ENCODE peak calls at places on chromosomes 13 and 19, in eight cellular contexts. T, L, H, O, S, K, J and U are unnamed samples.

GRCh38 chr19:47093254-47093653 is 20.3 kb downstream of the ZC3H4 start:
- DNase-seq in T (no peak), L (no peak), H (no peak), O (no peak), S (no peak), K (no peak), J (no peak), U (no peak)

GRCh38 chr13:46893820-46894533 is 2.9 kb downstream of the HTR2A start:
- DNase-seq in T (peak; percentile 49), L (no peak), H (peak; percentile 42), O (peak; percentile 19), S (peak; percentile 50), K (peak; percentile 75), J (peak; percentile 94), U (no peak)

GRCh38 chr13:53782400-53783030 is 753.9 kb downstream of the OLFM4 start:
- DNase-seq in T (peak; percentile 18), L (no peak), H (peak; percentile 6), O (peak; percentile 35), S (peak; percentile 46), K (peak; percentile 53), J (peak; percentile 47), U (no peak)

GRCh38 chr19:54949412-54949811 is 2.1 kb upstream of the NLRP7 start:
- DNase-seq in T (no peak), L (no peak), H (no peak), O (no peak), S (no peak), K (no peak), J (no peak), U (no peak)

GRCh38 chr19:51771369-51771768 is 10.4 kb downstream of the FPR2 start:
- DNase-seq in T (no peak), L (no peak), H (no peak), O (no peak), S (no peak), K (no peak), J (no peak), U (no peak)

GRCh38 chr13:42495256-42495655 is 78.7 kb upstream of the TNFSF11 start:
- DNase-seq in T (no peak), L (no peak), H (no peak), O (no peak), S (no peak), K (no peak), J (no peak), U (no peak)

GRCh38 chr19:658916-659839 is 3.8 kb downstream of the RNF126 start:
- DNase-seq in T (no peak), L (no peak), H (no peak), O (no peak), S (peak; percentile 79), K (peak; percentile 37), J (no peak), U (no peak)

GRCh38 chr19:6252066-6252465 is 27.7 kb downstream of the MLLT1 start:
- DNase-seq in T (no peak), L (no peak), H (no peak), O (no peak), S (no peak), K (no peak), J (no peak), U (no peak)

GRCh38 chr19:38875656-38876345 is 2.3 kb downstream of the RINL start:
- DNase-seq in T (no peak), L (no peak), H (no peak), O (no peak), S (no peak), K (no peak), J (no peak), U (no peak)

GRCh38 chr19:38837656-38838121 is 6.1 kb upstream of the ECH1 start:
- DNase-seq in T (no peak), L (no peak), H (no peak), O (peak; percentile 80), S (peak; percentile 82), K (peak; percentile 46), J (no peak), U (no peak)

GRCh38 chr19:16591803-16592556 is 19.8 kb upstream of the SLC35E1 start:
- DNase-seq in T (peak; percentile 61), L (no peak), H (no peak), O (no peak), S (no peak), K (no peak), J (no peak), U (no peak)

GRCh38 chr13:32385369-32385768 is 42.6 kb downstream of the N4BP2L1 start:
- DNase-seq in T (no peak), L (no peak), H (no peak), O (no peak), S (no peak), K (no peak), J (no peak), U (no peak)

GRCh38 chr13:22927008-22927393 is 253.8 kb upstream of the SGCG start:
- DNase-seq in T (no peak), L (no peak), H (no peak), O (no peak), S (no peak), K (no peak), J (no peak), U (no peak)

GRCh38 chr13:60418954-60419353 is 21.9 kb downstream of the TDRD3 start:
- DNase-seq in T (no peak), L (no peak), H (no peak), O (no peak), S (no peak), K (no peak), J (no peak), U (no peak)

GRCh38 chr13:40420160-40420740 is 246.2 kb downstream of the FOXO1 start:
- DNase-seq in T (no peak), L (no peak), H (no peak), O (no peak), S (no peak), K (no peak), J (no peak), U (no peak)

DNA sequence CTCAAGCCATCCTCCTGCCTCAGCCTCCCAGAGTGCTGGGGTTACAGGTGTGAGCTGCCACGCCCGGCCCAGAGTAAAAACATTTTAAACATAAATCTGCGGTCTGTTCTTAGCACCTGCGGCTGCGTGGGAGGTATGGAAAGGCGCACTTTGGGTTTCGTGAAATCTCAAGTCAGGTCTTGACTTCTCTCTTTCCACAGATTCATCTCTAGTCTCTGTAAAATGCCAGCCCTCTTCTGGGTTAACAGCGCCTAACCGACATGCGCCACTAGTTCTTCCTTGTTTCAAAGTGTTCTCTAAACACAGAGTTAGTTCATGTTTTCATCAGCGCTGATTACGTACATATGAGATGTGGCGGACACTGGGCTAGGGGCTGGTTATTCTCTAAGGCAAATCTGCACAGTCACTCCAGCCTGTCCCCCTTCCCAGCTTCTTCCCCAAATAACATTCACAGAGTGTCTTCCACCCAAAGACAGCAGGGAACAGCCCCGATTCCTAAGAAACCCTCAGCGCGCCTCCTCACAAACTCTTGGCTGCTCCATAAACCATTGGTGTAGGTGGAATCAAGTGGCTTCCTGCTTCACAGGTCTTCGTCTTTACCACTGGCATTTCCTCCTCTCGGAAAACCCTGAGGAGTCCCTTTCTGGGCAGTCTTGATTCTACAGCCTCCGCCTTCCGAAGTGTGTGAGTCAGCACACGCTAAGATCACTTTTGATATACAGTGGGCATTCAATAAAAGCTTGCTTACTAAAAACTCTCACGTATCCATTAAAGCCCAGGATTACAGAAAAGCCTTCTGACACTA is 1.4 kb downstream of the PARP4 start:
- DNase-seq in T (no peak), L (no peak), H (peak; percentile 60), O (peak; percentile 68), S (no peak), K (peak; percentile 10), J (no peak), U (no peak)
- TF ChIP-seq POLR2A in T (no peak), L (no peak), H (no peak), O (no peak), S (no peak), K (no peak), J (no peak), U (no peak)

DNA sequence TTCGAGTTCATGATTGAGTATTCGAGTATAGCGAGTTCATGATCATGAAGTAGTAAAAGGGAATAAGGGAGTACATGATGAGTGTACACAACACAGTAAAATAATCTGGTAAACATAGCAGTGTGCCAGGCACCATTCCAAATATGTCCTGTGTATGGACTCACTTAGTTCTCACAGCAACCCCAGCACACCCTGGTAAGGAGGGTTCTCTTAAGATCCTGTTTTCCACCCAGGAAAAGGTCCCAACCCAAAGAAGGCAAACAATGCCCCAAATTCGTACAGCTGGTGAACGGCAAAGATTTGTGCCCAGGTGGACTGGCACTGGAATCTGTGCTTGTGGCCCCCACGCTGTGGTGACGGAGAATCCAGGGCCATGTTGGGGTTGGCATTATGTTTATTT is 21.4 kb downstream of the HPN start:
- DNase-seq in T (no peak), L (no peak), H (no peak), O (no peak), S (peak; percentile 50), K (no peak), J (no peak), U (no peak)
- TF ChIP-seq POLR2A in T (no peak), L (no peak), H (no peak), O (peak; percentile 7), S (no peak), K (no peak), J (no peak), U (no peak)

GRCh38 chr19:15453906-15454305 is 4.2 kb upstream of the WIZ start:
- DNase-seq in T (no peak), L (no peak), H (no peak), O (no peak), S (no peak), K (no peak), J (no peak), U (no peak)

GRCh38 chr19:15453091-15453498 is 3.3 kb upstream of the WIZ start:
- DNase-seq in T (peak; percentile 54), L (no peak), H (no peak), O (no peak), S (no peak), K (peak; percentile 53), J (no peak), U (no peak)

GRCh38 chr19:15452111-15453047 is 2.6 kb upstream of the WIZ start:
- DNase-seq in T (peak; percentile 96), L (no peak), H (peak; percentile 98), O (peak; percentile 86), S (peak; percentile 59), K (peak; percentile 94), J (peak; percentile 98), U (peak; percentile 91)

GRCh38 chr19:15455996-15456395 is 6.2 kb upstream of the WIZ start:
- DNase-seq in T (no peak), L (no peak), H (no peak), O (no peak), S (no peak), K (no peak), J (no peak), U (no peak)

DNA sequence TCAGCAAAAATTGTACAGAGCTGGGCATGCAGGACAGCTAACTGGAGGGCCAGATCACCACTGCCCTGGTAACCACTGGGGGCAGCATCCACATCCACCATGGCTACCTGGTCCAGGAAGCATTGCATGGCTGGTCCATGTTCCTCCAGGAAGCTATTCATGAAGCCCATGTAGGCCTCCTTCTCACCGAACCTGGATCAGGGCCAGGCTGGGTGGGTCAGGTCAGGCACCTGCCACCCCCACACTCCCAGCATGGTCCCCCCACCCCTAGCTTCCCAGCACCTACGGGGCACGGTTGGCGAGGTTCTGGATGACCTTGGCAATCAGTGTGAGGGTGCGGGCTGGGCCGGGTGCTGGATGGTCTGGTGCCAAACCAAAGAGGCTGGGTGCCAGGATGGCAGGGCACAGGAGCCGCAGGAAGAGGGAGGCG is 4.6 kb upstream of the WIZ start:
- DNase-seq in T (no peak), L (no peak), H (peak; percentile 74), O (peak; percentile 38), S (no peak), K (peak; percentile 63), J (no peak), U (no peak)
- TF ChIP-seq POLR2A in T (no peak), L (no peak), H (no peak), O (no peak), S (no peak), K (no peak), J (no peak), U (no peak)

GRCh38 chr13:84821261-84821660 is 939.0 kb upstream of the SLITRK1 start:
- DNase-seq in T (no peak), L (no peak), H (no peak), O (no peak), S (no peak), K (no peak), J (no peak), U (no peak)
- TF ChIP-seq POLR2A in T (no peak), L (no peak), H (no peak), O (no peak), S (no peak), K (no peak), J (no peak), U (no peak)